ENCODE peak calls at places on chromosomes 5 and 9, in four cellular contexts. V is HepG2, I is K562, H is GM12878. Z is an unnamed sample.

GRCh38 chr5:66742896-66743247 is 146.7 kb downstream of the MAST4 start:
- DNase-seq in V (no peak), I (no peak), H (no peak), Z (no peak)

GRCh38 chr5:111229126-111229525 is 4.9 kb downstream of the CAMK4 start:
- DNase-seq in V (no peak), I (no peak), H (no peak), Z (no peak)

GRCh38 chr5:35177783-35178182 is 52.5 kb downstream of the PRLR start:
- DNase-seq in V (no peak), I (no peak), H (no peak), Z (no peak)

GRCh38 chr5:115962565-115963402 is 509 bp downstream of the LVRN start:
- DNase-seq in V (no peak), I (no peak), H (no peak), Z (no peak)

GRCh38 chr5:126166368-126166767 is 256.8 kb upstream of the GRAMD2B start:
- DNase-seq in V (no peak), I (no peak), H (no peak), Z (no peak)

GRCh38 chr5:124883686-124884085 is 137.2 kb upstream of the ZNF608 start:
- DNase-seq in V (no peak), I (no peak), H (no peak), Z (no peak)

GRCh38 chr9:134328841-134329575 is 2.8 kb downstream of the RXRA start:
- DNase-seq in V (peak; percentile 73), I (no peak), H (no peak), Z (no peak)

GRCh38 chr9:117744856-117745389 is 40.7 kb downstream of the TLR4 start:
- DNase-seq in V (no peak), I (no peak), H (no peak), Z (no peak)

GRCh38 chr9:100498592-100498991 is 25.6 kb downstream of the TMEFF1 start:
- DNase-seq in V (no peak), I (peak; percentile 17), H (no peak), Z (no peak)

GRCh38 chr5:109740329-109740728 is 50.6 kb downstream of the MAN2A1 start:
- DNase-seq in V (no peak), I (no peak), H (peak; percentile 32), Z (no peak)

GRCh38 chr5:71937906-71938698 is 169.2 kb upstream of the MAP1B start:
- DNase-seq in V (no peak), I (no peak), H (no peak), Z (no peak)

GRCh38 chr5:145118109-145118508 is 717.0 kb downstream of the PRELID2 start:
- DNase-seq in V (no peak), I (no peak), H (no peak), Z (no peak)

GRCh38 chr9:15246688-15247087 is 60.3 kb downstream of the TTC39B start:
- DNase-seq in V (no peak), I (no peak), H (no peak), Z (no peak)

GRCh38 chr5:89313044-89313443 is 430.1 kb upstream of the MEF2C start:
- DNase-seq in V (no peak), I (no peak), H (no peak), Z (no peak)

DNA sequence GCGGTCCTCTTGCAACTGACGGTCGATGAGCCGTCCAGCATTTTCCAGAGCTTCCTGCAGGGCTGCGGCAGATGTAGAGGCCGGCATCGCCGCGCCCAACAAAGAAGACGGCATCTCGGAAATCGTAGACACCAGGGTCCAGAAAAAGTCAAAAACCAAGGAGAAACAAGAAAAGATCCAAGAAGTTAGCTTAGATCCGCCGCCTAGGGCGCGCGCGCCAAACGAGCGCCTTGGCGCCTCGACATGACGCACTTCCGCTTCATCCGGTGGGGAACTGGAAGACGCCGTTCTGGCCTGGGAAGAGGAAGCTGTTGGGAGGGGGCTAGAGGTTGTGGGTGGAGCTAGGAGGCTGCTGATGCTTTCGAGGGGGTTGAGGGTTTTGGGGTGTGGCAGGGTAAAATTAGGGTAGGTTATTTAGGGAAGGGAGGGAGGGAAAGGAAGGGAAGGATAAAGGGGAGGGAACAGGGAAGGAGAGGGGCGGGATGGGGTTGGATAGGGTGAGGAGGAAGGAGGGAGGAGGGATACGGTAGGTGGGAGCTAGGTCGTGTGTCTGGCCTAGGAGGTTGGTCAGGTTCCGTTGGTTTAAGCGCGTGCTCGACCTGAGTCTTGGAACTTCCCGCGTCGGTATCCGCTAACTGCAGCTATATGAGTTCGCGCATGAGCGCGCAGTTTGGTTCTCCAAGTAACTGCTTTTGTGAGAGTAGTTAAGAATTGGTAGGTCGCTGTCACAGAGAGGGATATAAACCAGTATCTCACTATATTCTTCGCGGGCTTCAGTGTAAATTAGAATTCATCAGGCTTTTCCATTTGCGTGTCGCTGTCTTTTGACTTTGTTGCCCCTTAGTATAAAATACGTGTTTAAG is at the start of gene NUP155:
- DNase-seq in V (peak; percentile 91), I (peak; percentile 96), H (peak; percentile 87), Z (peak; percentile 96)
- TF ChIP-seq EP300 in V (no peak), I (peak; percentile 6), H (no peak), Z (no peak)

DNA sequence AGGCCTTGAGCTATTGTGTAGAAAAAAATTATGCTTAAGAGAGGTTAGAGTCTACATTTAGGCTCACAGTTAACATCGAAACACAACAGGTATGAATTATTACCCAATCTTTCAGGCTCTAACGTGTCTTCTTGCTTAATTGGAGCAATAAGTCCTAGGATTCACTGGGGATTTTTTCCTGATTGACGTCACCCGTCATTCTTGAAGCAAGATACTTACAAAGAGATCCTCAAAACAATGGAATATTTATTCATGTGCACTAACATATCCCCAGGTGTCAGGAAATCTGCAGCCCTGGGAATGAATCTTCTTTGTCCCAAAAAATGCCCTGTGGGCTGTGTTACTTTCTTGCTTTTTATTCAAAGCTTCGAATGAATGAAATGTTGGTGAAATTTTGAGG is 413.5 kb downstream of the NFIB start:
- DNase-seq in V (no peak), I (no peak), H (no peak), Z (no peak)
- TF ChIP-seq BRCA1 in V (no peak), I (no peak), H (no peak), Z (no peak)

DNA sequence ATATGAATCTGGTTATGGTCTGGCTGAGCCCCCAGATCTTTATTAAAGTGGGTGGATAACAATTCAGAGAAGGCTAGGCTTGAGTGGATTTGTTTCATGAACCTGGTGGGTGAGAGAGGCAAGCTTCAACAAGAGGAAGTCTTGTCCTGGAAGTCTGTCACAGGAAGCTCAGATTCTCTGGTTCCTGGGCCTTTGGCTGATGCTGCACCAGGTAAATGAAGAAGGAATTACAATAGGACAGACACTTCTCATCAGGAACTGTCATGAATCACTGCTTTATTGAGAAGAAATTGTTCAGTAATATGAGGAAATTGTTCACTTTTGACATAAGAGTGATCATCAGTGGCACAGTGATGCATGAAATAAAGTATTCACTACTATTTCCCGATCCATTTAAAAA is 167.6 kb upstream of the ELL2 start:
- DNase-seq in V (no peak), I (no peak), H (no peak), Z (no peak)
- TF ChIP-seq EP300 in V (no peak), I (no peak), H (no peak), Z (no peak)

DNA sequence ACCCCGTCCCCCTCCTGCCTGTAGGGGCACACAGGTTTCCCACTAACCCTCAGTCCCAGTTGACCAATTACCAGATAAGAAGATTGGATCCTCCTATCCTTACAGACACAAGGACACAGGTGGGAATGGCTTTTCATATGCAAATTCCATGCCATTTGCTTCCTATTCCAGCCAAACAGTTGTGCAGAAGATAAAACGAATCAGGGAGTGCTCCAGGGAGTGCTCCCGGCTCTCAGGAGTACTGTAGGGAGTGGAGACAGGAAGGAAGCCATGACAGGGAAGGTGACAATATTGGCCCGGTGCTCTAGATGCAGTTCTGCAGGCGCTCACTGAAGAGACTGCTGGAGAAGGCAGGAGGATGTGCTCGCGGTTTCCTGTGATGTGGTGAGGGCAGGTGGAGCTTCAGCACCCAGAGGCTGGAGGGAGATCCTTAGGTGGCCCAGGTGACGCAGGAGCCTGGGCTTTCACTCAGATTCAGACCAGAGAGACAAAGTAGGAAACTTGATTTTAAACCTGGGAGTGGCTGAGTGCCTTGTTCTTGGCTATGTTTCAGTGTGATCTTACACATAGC is 260.0 kb downstream of the AUH start:
- DNase-seq in V (no peak), I (no peak), H (no peak), Z (no peak)
- TF ChIP-seq BRCA1 in V (no peak), I (no peak), H (no peak), Z (no peak)

Z was measured in H1.